ENCODE peak calls at places on chromosomes 11 and 22, in ten cellular contexts. T is choroid plexus epithelial cell, U is A549, N is tibial nerve, D is WTC11, R is AG09309, X is NB4, L is GM13976, K is HL-60, S is fibroblast of the aortic adventitia. H is an unnamed sample.

GRCh38 chr11:35082322-35083180 is 56.4 kb upstream of the CD44 start:
- DNase-seq in X (peak), T (peak), R (no peak), U (peak), S (peak), L (peak), D (peak), N (peak), K (peak), H (peak)

GRCh38 chr22:36384766-36385400 is 2.9 kb downstream of the MYH9 start:
- DNase-seq in K (no peak), U (no peak), R (no peak), T (no peak), S (peak), D (peak), X (peak), L (no peak), N (no peak), H (peak)

GRCh38 chr11:120219157-120219934 is 8.5 kb downstream of the OAF start:
- DNase-seq in X (no peak), T (no peak), U (no peak), D (no peak), R (no peak), K (no peak), S (no peak), N (no peak), L (no peak), H (no peak)

GRCh38 chr11:7251836-7252682 is at the start of gene SYT9:
- DNase-seq in R (no peak), D (peak), U (peak), L (peak), X (no peak), N (no peak), K (no peak), S (peak), T (peak), H (peak)

GRCh38 chr11:62472063-62472884 is 53.4 kb downstream of the SCGB1A1 start:
- DNase-seq in R (no peak), T (no peak), K (no peak), D (no peak), N (no peak), X (peak), U (peak), L (no peak), S (peak), H (no peak)

GRCh38 chr11:57871231-57871630 is 109.6 kb downstream of the CTNND1 start:
- DNase-seq in L (no peak), S (no peak), T (no peak), R (no peak), K (no peak), X (no peak), U (no peak), D (no peak), N (no peak), H (no peak)

GRCh38 chr11:2914475-2915195 is 14.6 kb downstream of the PHLDA2 start:
- DNase-seq in U (no peak), K (no peak), R (no peak), S (no peak), X (no peak), L (peak), D (no peak), N (no peak), T (no peak), H (no peak)

GRCh38 chr22:45887202-45888131 is 89.5 kb downstream of the WNT7B start:
- DNase-seq in K (no peak), S (no peak), X (no peak), R (no peak), L (no peak), N (no peak), U (no peak), D (peak), T (no peak), H (no peak)

GRCh38 chr22:44143117-44143495 is 37.6 kb upstream of the PARVG start:
- DNase-seq in S (no peak), X (no peak), T (no peak), U (no peak), N (no peak), L (no peak), K (no peak), D (no peak), R (no peak), H (no peak)

GRCh38 chr22:22764085-22764484 is 119.7 kb downstream of the GGTLC2 start:
- DNase-seq in R (no peak), S (no peak), N (no peak), D (no peak), X (no peak), L (no peak), U (no peak), T (no peak), K (no peak), H (no peak)

GRCh38 chr11:134562941-134563471 is 151.0 kb upstream of the B3GAT1 start:
- DNase-seq in L (no peak), T (no peak), U (no peak), N (no peak), R (no peak), X (no peak), S (no peak), K (no peak), D (no peak), H (no peak)

GRCh38 chr11:2377511-2378443 is 667 bp downstream of the CD81 start:
- DNase-seq in U (peak), X (peak), N (peak), D (peak), R (no peak), L (peak), S (no peak), K (no peak), T (peak), H (peak)

GRCh38 chr22:50068096-50068495 is 10.0 kb upstream of the TTLL8 start:
- DNase-seq in T (no peak), S (no peak), K (no peak), R (no peak), D (no peak), U (no peak), L (no peak), N (no peak), X (no peak), H (no peak)

GRCh38 chr11:104164028-104164520 is at the start of gene PDGFD:
- DNase-seq in D (peak), L (peak), X (peak), T (peak), U (peak), R (no peak), K (peak), S (peak), N (peak), H (peak)

GRCh38 chr11:41316726-41317125 is 142.7 kb downstream of the LRRC4C start:
- DNase-seq in N (no peak), U (no peak), D (no peak), R (no peak), X (no peak), S (no peak), K (no peak), L (no peak), T (peak), H (no peak)

GRCh38 chr11:35893796-35894475 is 49.9 kb upstream of the LDLRAD3 start:
- DNase-seq in T (peak), U (no peak), R (no peak), L (no peak), K (no peak), S (no peak), X (no peak), D (peak), N (no peak), H (no peak)

GRCh38 chr11:122141757-122142156 is 25.7 kb upstream of the BLID start:
- DNase-seq in L (no peak), N (no peak), T (peak), R (no peak), X (no peak), D (no peak), S (no peak), U (no peak), K (no peak), H (no peak)

GRCh38 chr11:2462986-2463765 is 18.4 kb downstream of the KCNQ1 start:
- DNase-seq in L (no peak), T (no peak), N (no peak), R (no peak), X (no peak), U (no peak), S (no peak), D (no peak), K (peak), H (no peak)

GRCh38 chr11:134469627-134470026 is 57.6 kb upstream of the B3GAT1 start:
- DNase-seq in D (no peak), L (no peak), S (no peak), R (no peak), K (no peak), N (no peak), T (peak), U (peak), X (peak), H (no peak)

GRCh38 chr22:46484861-46485595 is 52.4 kb downstream of the CELSR1 start:
- DNase-seq in U (peak), N (no peak), L (no peak), K (no peak), S (peak), X (no peak), D (no peak), R (no peak), T (peak), H (no peak)

GRCh38 chr11:6563121-6563619 is 40.2 kb downstream of the RRP8 start:
- DNase-seq in L (no peak), D (no peak), X (no peak), U (no peak), K (no peak), S (no peak), T (no peak), N (no peak), R (no peak), H (no peak)

GRCh38 chr11:86749376-86749775 is 51.0 kb upstream of the PRSS23 start:
- DNase-seq in S (no peak), X (no peak), T (no peak), K (no peak), U (peak), L (no peak), R (no peak), N (no peak), D (peak), H (no peak)

GRCh38 chr11:6298605-6299004 is 21.7 kb downstream of the CAVIN3 start:
- DNase-seq in U (peak), N (no peak), X (peak), S (peak), D (peak), R (no peak), T (peak), K (peak), L (no peak), H (peak)

GRCh38 chr11:94449029-94449428 is 44.6 kb downstream of the MRE11 start:
- DNase-seq in K (no peak), T (no peak), N (no peak), D (no peak), R (no peak), U (no peak), L (no peak), X (no peak), S (no peak), H (no peak)

GRCh38 chr11:35185696-35186095 is 46.7 kb downstream of the CD44 start:
- DNase-seq in X (no peak), S (peak), D (no peak), N (no peak), L (no peak), U (no peak), K (no peak), T (peak), R (peak), H (no peak)

GRCh38 chr11:86247608-86248007 is 3.1 kb downstream of the EED start:
- DNase-seq in U (no peak), X (no peak), L (no peak), D (no peak), T (no peak), N (no peak), S (no peak), R (no peak), K (no peak), H (no peak)

GRCh38 chr11:62130498-62131464 is 7.0 kb downstream of the INCENP start:
- DNase-seq in X (no peak), T (no peak), U (no peak), L (no peak), N (no peak), S (no peak), K (no peak), D (no peak), R (no peak), H (no peak)

GRCh38 chr11:17771415-17771814 is 36.8 kb downstream of the KCNC1 start:
- DNase-seq in D (no peak), S (no peak), R (no peak), K (no peak), X (no peak), T (no peak), U (no peak), L (no peak), N (no peak), H (no peak)

GRCh38 chr11:69667619-69668604 is 7.2 kb downstream of the LTO1 start:
- DNase-seq in D (no peak), L (no peak), N (no peak), R (no peak), T (no peak), K (no peak), S (no peak), U (no peak), X (no peak), H (no peak)

GRCh38 chr22:37843746-37844089 is 416 bp downstream of the ANKRD54 start:
- DNase-seq in R (no peak), T (peak), L (peak), N (peak), X (no peak), U (no peak), K (peak), S (no peak), D (peak), H (peak)

GRCh38 chr22:29394931-29395581 is 6.7 kb upstream of the AP1B1 start:
- DNase-seq in T (peak), U (peak), S (peak), D (peak), L (peak), X (peak), K (peak), R (no peak), N (no peak), H (peak)

GRCh38 chr11:8201524-8202365 is 32.9 kb upstream of the RIC3 start:
- DNase-seq in K (peak), R (no peak), X (peak), N (no peak), S (no peak), L (peak), D (no peak), U (no peak), T (no peak), H (no peak)

GRCh38 chr11:72591785-72592490 is 82.3 kb downstream of the PDE2A start:
- DNase-seq in S (no peak), D (no peak), U (no peak), T (peak), X (no peak), N (no peak), K (no peak), L (no peak), R (no peak), H (peak)

GRCh38 chr11:8268530-8269461 is 5.1 kb upstream of the LMO1 start:
- DNase-seq in T (no peak), S (no peak), X (no peak), N (no peak), R (no peak), U (no peak), K (no peak), L (no peak), D (peak), H (no peak)

GRCh38 chr11:100687630-100688395 is 725 bp downstream of the ARHGAP42 start:
- DNase-seq in U (peak), D (peak), X (peak), S (peak), L (peak), K (peak), T (peak), N (peak), R (peak), H (peak)

GRCh38 chr11:9852465-9852864 is 188.6 kb downstream of the SWAP70 start:
- DNase-seq in U (no peak), X (no peak), N (no peak), T (peak), L (no peak), R (no peak), K (no peak), D (no peak), S (no peak), H (no peak)

GRCh38 chr11:80103149-80103859 is 662.5 kb upstream of the TENM4 start:
- DNase-seq in S (peak), D (no peak), N (no peak), R (peak), L (no peak), U (peak), T (peak), K (no peak), X (no peak), H (no peak)

GRCh38 chr11:132357811-132358572 is 987.6 kb downstream of the NTM start:
- DNase-seq in S (no peak), N (no peak), U (no peak), K (no peak), L (peak), D (no peak), X (no peak), R (no peak), T (no peak), H (peak)

GRCh38 chr11:76674517-76675400 is 4.2 kb upstream of the LRRC32 start:
- DNase-seq in K (no peak), R (no peak), U (no peak), N (no peak), S (no peak), T (no peak), D (peak), L (peak), X (peak), H (peak)
- TF ChIP-seq CTCF in K (no peak), R (no peak), U (no peak), N (no peak), S (peak), T (peak), D (no peak), L (peak), X (peak), H (no peak)

DNA sequence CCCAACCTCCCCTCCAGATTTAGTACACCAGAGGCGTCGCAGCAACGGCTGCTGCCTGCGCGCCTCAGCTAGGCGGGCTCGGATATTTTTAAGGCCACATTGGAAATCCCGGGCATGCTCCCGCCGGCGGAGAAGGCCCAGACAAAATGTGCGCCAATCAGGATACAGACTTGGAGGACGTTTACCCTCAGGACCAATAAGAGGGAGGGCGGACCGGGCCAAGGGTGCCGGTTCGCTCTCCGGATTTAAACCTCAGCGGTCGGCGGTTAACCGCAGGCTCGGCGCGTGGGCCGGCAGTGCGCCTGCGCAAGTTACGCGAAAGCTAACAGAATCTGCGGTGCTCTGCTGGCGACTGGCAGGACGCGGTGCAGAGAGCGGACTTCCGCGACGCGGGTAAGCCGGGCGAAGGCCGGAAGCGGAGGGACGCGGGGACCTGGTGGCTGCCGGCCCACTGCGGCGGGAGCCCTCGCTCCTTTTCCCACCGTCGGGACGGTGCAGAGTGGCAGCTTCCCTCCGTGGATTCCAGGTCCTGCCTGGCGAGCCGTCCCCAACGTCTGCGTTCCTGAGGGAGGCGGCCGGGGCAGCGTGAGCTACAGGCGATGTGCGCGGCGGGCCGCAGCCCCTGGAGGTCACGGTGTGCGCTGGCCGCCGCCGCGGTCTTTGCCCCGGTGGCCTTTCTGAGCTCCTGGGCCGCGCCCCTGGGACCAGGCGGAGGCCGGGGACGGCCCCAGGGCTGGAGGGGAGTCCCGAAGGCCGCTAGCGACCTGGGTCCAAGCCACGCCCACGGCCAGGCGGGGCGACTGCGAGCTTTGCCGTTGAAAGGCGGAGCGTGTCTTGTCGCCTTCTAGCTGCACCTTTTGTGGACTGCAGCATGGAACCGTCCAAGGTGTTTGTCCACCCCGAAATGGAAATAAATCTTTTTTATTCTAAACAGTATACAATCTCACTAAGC is at the start of gene HYLS1:
- DNase-seq in K (peak), D (peak), S (peak), R (peak), U (peak), X (peak), T (peak), N (peak), L (peak), H (peak)
- TF ChIP-seq CTCF in K (no peak), D (no peak), S (peak), R (no peak), U (no peak), X (peak), T (peak), N (peak), L (peak), H (no peak)

DNA sequence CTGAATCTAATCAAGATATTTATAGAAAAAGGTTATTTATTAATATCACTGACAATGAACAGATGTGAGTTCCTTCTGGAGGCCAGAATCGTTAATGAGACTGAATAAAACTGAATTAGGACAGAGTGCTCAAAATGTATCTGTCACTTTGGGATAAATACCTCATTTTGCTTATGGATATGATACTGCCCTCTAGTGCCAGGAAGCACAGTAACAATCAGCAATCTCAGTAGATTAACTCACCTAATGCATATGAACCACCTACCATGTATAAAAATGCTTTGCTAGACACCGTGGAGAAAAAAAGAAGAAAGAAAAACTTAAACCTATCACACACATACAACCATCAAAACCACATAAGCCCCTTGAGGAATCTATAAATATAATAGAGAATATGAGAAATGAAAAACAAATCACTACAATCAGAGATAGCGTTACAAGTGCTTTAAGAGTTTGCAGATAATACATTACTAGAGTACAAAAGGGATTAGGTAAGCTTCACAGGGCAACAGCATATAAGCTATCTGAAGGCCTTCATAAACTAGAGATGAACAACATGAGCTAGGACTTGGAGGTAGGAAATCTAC is 117.4 kb downstream of the SGSM3 start:
- DNase-seq in X (peak), D (no peak), R (no peak), L (peak), N (no peak), T (peak), K (no peak), U (peak), S (peak), H (no peak)
- TF ChIP-seq CTCF in X (peak), D (peak), R (peak), L (peak), N (peak), T (peak), K (peak), U (peak), S (peak), H (peak)

DNA sequence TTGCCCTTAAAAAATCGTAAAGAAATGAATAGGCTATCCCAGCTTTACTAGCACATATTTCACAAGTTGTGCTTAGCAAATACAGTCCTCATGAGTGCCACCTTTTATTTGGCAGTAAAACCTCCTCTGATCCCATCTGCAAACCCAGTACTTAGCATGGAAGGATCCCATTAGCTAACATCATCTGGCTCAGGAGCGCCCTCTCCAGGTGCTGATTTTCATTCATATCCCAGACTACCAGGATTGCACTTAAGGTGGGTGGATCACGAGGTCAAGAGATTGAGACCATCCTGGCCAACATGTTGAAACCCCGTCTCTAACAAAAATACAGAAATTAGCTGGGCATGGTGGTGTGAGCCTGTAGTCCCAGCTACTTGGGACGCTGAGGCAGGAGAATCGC is 76.1 kb upstream of the PAX6 start:
- DNase-seq in R (no peak), L (no peak), D (peak), N (no peak), S (no peak), T (no peak), X (peak), U (peak), K (no peak), H (peak)
- TF ChIP-seq CTCF in R (no peak), L (no peak), D (peak), N (no peak), S (no peak), T (peak), X (peak), U (no peak), K (no peak), H (no peak)